ENCODE peak calls at places on chromosomes 12 and 14, in ten cellular contexts. One of them, this sample, is unnamed.

GRCh38 chr12:66751432-66752113 is 72.7 kb upstream of the GRIP1 start:
- DNase-seq in left ventricle myocardium inferior: no peak
- DNase-seq in epithelial cell of proximal tubule: no peak
- DNase-seq in right cardiac atrium: no peak
- DNase-seq in globus pallidus: no peak
- DNase-seq in NCI-H1092 treated with DMSO at 0.1 percent for 48 hours: no peak
- DNase-seq in G401: no peak
- DNase-seq in Kasumi-1: no peak
- DNase-seq in SK-N-SH: no peak
- DNase-seq in stimulated activated CD8-positive, alpha-beta memory T cell treated with anti-CD3 and anti-CD28 coated beads, Interleukin-15, amount 100 ng/mL, for 1 hour: no peak
- DNase-seq in this sample: no peak

GRCh38 chr12:88325076-88325827 is 183.1 kb downstream of the TMTC3 start:
- DNase-seq in stimulated activated CD8-positive, alpha-beta memory T cell treated with anti-CD3 and anti-CD28 coated beads, Interleukin-15, amount 100 ng/mL, for 1 hour: no peak
- DNase-seq in left ventricle myocardium inferior: no peak
- DNase-seq in NCI-H1092 treated with DMSO at 0.1 percent for 48 hours: no peak
- DNase-seq in right cardiac atrium: no peak
- DNase-seq in G401: no peak
- DNase-seq in Kasumi-1: no peak
- DNase-seq in epithelial cell of proximal tubule: peak
- DNase-seq in SK-N-SH: no peak
- DNase-seq in globus pallidus: no peak
- DNase-seq in this sample: no peak

GRCh38 chr14:69039287-69039628 is 60.2 kb upstream of the ACTN1 start:
- DNase-seq in left ventricle myocardium inferior: no peak
- DNase-seq in G401: no peak
- DNase-seq in NCI-H1092 treated with DMSO at 0.1 percent for 48 hours: no peak
- DNase-seq in SK-N-SH: no peak
- DNase-seq in globus pallidus: no peak
- DNase-seq in Kasumi-1: no peak
- DNase-seq in epithelial cell of proximal tubule: peak
- DNase-seq in stimulated activated CD8-positive, alpha-beta memory T cell treated with anti-CD3 and anti-CD28 coated beads, Interleukin-15, amount 100 ng/mL, for 1 hour: no peak
- DNase-seq in right cardiac atrium: no peak
- DNase-seq in this sample: no peak

GRCh38 chr12:113208041-113208934 is 13.0 kb upstream of the TPCN1 start:
- DNase-seq in stimulated activated CD8-positive, alpha-beta memory T cell treated with anti-CD3 and anti-CD28 coated beads, Interleukin-15, amount 100 ng/mL, for 1 hour: no peak
- DNase-seq in globus pallidus: peak
- DNase-seq in NCI-H1092 treated with DMSO at 0.1 percent for 48 hours: no peak
- DNase-seq in epithelial cell of proximal tubule: no peak
- DNase-seq in G401: no peak
- DNase-seq in Kasumi-1: peak
- DNase-seq in right cardiac atrium: peak
- DNase-seq in left ventricle myocardium inferior: peak
- DNase-seq in SK-N-SH: no peak
- DNase-seq in this sample: peak

GRCh38 chr14:56189306-56189705 is 71.1 kb downstream of the PELI2 start:
- DNase-seq in epithelial cell of proximal tubule: peak
- DNase-seq in NCI-H1092 treated with DMSO at 0.1 percent for 48 hours: no peak
- DNase-seq in Kasumi-1: no peak
- DNase-seq in right cardiac atrium: no peak
- DNase-seq in left ventricle myocardium inferior: no peak
- DNase-seq in SK-N-SH: no peak
- DNase-seq in G401: no peak
- DNase-seq in stimulated activated CD8-positive, alpha-beta memory T cell treated with anti-CD3 and anti-CD28 coated beads, Interleukin-15, amount 100 ng/mL, for 1 hour: no peak
- DNase-seq in globus pallidus: no peak
- DNase-seq in this sample: no peak

GRCh38 chr14:103142903-103143302 is 19.6 kb downstream of the TNFAIP2 start:
- DNase-seq in G401: no peak
- DNase-seq in stimulated activated CD8-positive, alpha-beta memory T cell treated with anti-CD3 and anti-CD28 coated beads, Interleukin-15, amount 100 ng/mL, for 1 hour: no peak
- DNase-seq in Kasumi-1: no peak
- DNase-seq in left ventricle myocardium inferior: no peak
- DNase-seq in right cardiac atrium: no peak
- DNase-seq in SK-N-SH: no peak
- DNase-seq in epithelial cell of proximal tubule: no peak
- DNase-seq in globus pallidus: no peak
- DNase-seq in NCI-H1092 treated with DMSO at 0.1 percent for 48 hours: no peak
- DNase-seq in this sample: no peak

GRCh38 chr12:127500513-127500912 is 766.5 kb upstream of the TMEM132C start:
- DNase-seq in epithelial cell of proximal tubule: no peak
- DNase-seq in stimulated activated CD8-positive, alpha-beta memory T cell treated with anti-CD3 and anti-CD28 coated beads, Interleukin-15, amount 100 ng/mL, for 1 hour: no peak
- DNase-seq in NCI-H1092 treated with DMSO at 0.1 percent for 48 hours: no peak
- DNase-seq in left ventricle myocardium inferior: no peak
- DNase-seq in G401: no peak
- DNase-seq in globus pallidus: no peak
- DNase-seq in Kasumi-1: no peak
- DNase-seq in right cardiac atrium: no peak
- DNase-seq in SK-N-SH: no peak
- DNase-seq in this sample: no peak

GRCh38 chr12:130825771-130826150 is 13.3 kb downstream of the STX2 start:
- DNase-seq in left ventricle myocardium inferior: no peak
- DNase-seq in right cardiac atrium: no peak
- DNase-seq in G401: no peak
- DNase-seq in stimulated activated CD8-positive, alpha-beta memory T cell treated with anti-CD3 and anti-CD28 coated beads, Interleukin-15, amount 100 ng/mL, for 1 hour: no peak
- DNase-seq in Kasumi-1: no peak
- DNase-seq in SK-N-SH: no peak
- DNase-seq in epithelial cell of proximal tubule: no peak
- DNase-seq in globus pallidus: no peak
- DNase-seq in NCI-H1092 treated with DMSO at 0.1 percent for 48 hours: no peak
- DNase-seq in this sample: no peak

GRCh38 chr14:47269788-47270492 is 405.5 kb downstream of the MDGA2 start:
- DNase-seq in stimulated activated CD8-positive, alpha-beta memory T cell treated with anti-CD3 and anti-CD28 coated beads, Interleukin-15, amount 100 ng/mL, for 1 hour: no peak
- DNase-seq in NCI-H1092 treated with DMSO at 0.1 percent for 48 hours: no peak
- DNase-seq in epithelial cell of proximal tubule: no peak
- DNase-seq in left ventricle myocardium inferior: no peak
- DNase-seq in SK-N-SH: no peak
- DNase-seq in right cardiac atrium: no peak
- DNase-seq in Kasumi-1: no peak
- DNase-seq in G401: no peak
- DNase-seq in globus pallidus: no peak
- DNase-seq in this sample: no peak

GRCh38 chr12:121803861-121804416 is at the start of gene SETD1B:
- DNase-seq in globus pallidus: peak
- DNase-seq in stimulated activated CD8-positive, alpha-beta memory T cell treated with anti-CD3 and anti-CD28 coated beads, Interleukin-15, amount 100 ng/mL, for 1 hour: no peak
- DNase-seq in epithelial cell of proximal tubule: no peak
- DNase-seq in NCI-H1092 treated with DMSO at 0.1 percent for 48 hours: no peak
- DNase-seq in right cardiac atrium: peak
- DNase-seq in left ventricle myocardium inferior: peak
- DNase-seq in SK-N-SH: peak
- DNase-seq in G401: peak
- DNase-seq in Kasumi-1: peak
- DNase-seq in this sample: peak

GRCh38 chr12:93186131-93186530 is 191.6 kb upstream of the NUDT4 start:
- DNase-seq in globus pallidus: no peak
- DNase-seq in left ventricle myocardium inferior: no peak
- DNase-seq in G401: no peak
- DNase-seq in right cardiac atrium: peak
- DNase-seq in stimulated activated CD8-positive, alpha-beta memory T cell treated with anti-CD3 and anti-CD28 coated beads, Interleukin-15, amount 100 ng/mL, for 1 hour: no peak
- DNase-seq in Kasumi-1: peak
- DNase-seq in epithelial cell of proximal tubule: no peak
- DNase-seq in NCI-H1092 treated with DMSO at 0.1 percent for 48 hours: no peak
- DNase-seq in SK-N-SH: no peak
- DNase-seq in this sample: peak

GRCh38 chr12:120687570-120688289 is 781 bp downstream of the MLEC start:
- DNase-seq in globus pallidus: no peak
- DNase-seq in G401: no peak
- DNase-seq in left ventricle myocardium inferior: no peak
- DNase-seq in stimulated activated CD8-positive, alpha-beta memory T cell treated with anti-CD3 and anti-CD28 coated beads, Interleukin-15, amount 100 ng/mL, for 1 hour: no peak
- DNase-seq in right cardiac atrium: peak
- DNase-seq in Kasumi-1: peak
- DNase-seq in SK-N-SH: no peak
- DNase-seq in NCI-H1092 treated with DMSO at 0.1 percent for 48 hours: no peak
- DNase-seq in epithelial cell of proximal tubule: no peak
- DNase-seq in this sample: no peak

GRCh38 chr14:104680056-104680805 is 9.2 kb upstream of the INF2 start:
- DNase-seq in SK-N-SH: no peak
- DNase-seq in right cardiac atrium: peak
- DNase-seq in G401: no peak
- DNase-seq in stimulated activated CD8-positive, alpha-beta memory T cell treated with anti-CD3 and anti-CD28 coated beads, Interleukin-15, amount 100 ng/mL, for 1 hour: no peak
- DNase-seq in epithelial cell of proximal tubule: no peak
- DNase-seq in Kasumi-1: no peak
- DNase-seq in globus pallidus: no peak
- DNase-seq in NCI-H1092 treated with DMSO at 0.1 percent for 48 hours: no peak
- DNase-seq in left ventricle myocardium inferior: peak
- DNase-seq in this sample: no peak

GRCh38 chr12:3962661-3963483 is 89.7 kb upstream of the PARP11 start:
- DNase-seq in epithelial cell of proximal tubule: no peak
- DNase-seq in Kasumi-1: peak
- DNase-seq in left ventricle myocardium inferior: no peak
- DNase-seq in right cardiac atrium: peak
- DNase-seq in stimulated activated CD8-positive, alpha-beta memory T cell treated with anti-CD3 and anti-CD28 coated beads, Interleukin-15, amount 100 ng/mL, for 1 hour: peak
- DNase-seq in G401: no peak
- DNase-seq in SK-N-SH: no peak
- DNase-seq in NCI-H1092 treated with DMSO at 0.1 percent for 48 hours: no peak
- DNase-seq in globus pallidus: no peak
- DNase-seq in this sample: peak

This sample was measured in AML-193.